ENCODE peak calls at places on chromosome 2, in four cellular contexts. F is IMR-90, S is Karpas-422, K is GM23338. Y is an unnamed sample.

GRCh38 chr2:215210082-215210481 is 71.7 kb upstream of the ABCA12 start:
- DNase-seq in F (no peak), S (no peak), K (no peak), Y (no peak)

GRCh38 chr2:238435752-238436096 is 9.0 kb downstream of the ASB1 start:
- DNase-seq in F (no peak), S (no peak), K (no peak), Y (no peak)

GRCh38 chr2:172434821-172435607 is 7.6 kb downstream of the ITGA6 start:
- DNase-seq in F (peak), S (no peak), K (peak), Y (peak)

GRCh38 chr2:235779444-235779896 is 285.6 kb downstream of the AGAP1 start:
- DNase-seq in F (peak), S (peak), K (peak), Y (peak)

GRCh38 chr2:223751012-223751411 is 86.4 kb downstream of the AP1S3 start:
- DNase-seq in F (peak), S (no peak), K (no peak), Y (no peak)

GRCh38 chr2:3289526-3289925 is 88.1 kb downstream of the EIPR1 start:
- DNase-seq in F (no peak), S (no peak), K (no peak), Y (no peak)

GRCh38 chr2:27407798-27408491 is 1.4 kb downstream of the PPM1G start:
- DNase-seq in F (peak), S (peak), K (peak), Y (peak)

GRCh38 chr2:172408143-172408766 is 19.1 kb upstream of the ITGA6 start:
- DNase-seq in F (no peak), S (no peak), K (no peak), Y (no peak)

GRCh38 chr2:128170776-128171175 is 79.8 kb downstream of the UGGT1 start:
- DNase-seq in F (no peak), S (no peak), K (no peak), Y (no peak)

GRCh38 chr2:212007972-212008371 is 530.6 kb downstream of the ERBB4 start:
- DNase-seq in F (no peak), S (no peak), K (no peak), Y (no peak)

GRCh38 chr2:120600335-120600734 is 135.3 kb upstream of the GLI2 start:
- DNase-seq in F (no peak), S (no peak), K (no peak), Y (no peak)

GRCh38 chr2:42939411-42940206 is 147.2 kb upstream of the HAAO start:
- DNase-seq in F (no peak), S (no peak), K (no peak), Y (no peak)

GRCh38 chr2:152541712-152542111 is 175.5 kb downstream of the PRPF40A start:
- DNase-seq in F (no peak), S (peak), K (no peak), Y (no peak)

GRCh38 chr2:112782234-112782799 is 2.0 kb downstream of the IL1A start:
- DNase-seq in F (no peak), S (peak), K (no peak), Y (no peak)

GRCh38 chr2:209942936-209943605 is 59.4 kb upstream of the RPE start:
- DNase-seq in F (no peak), S (no peak), K (no peak), Y (no peak)

GRCh38 chr2:108640731-108641130 is 78.6 kb upstream of the RANBP2 start:
- DNase-seq in F (peak), S (no peak), K (no peak), Y (peak)

GRCh38 chr2:42127425-42128424 is 41.4 kb upstream of the EML4 start:
- DNase-seq in F (no peak), S (peak), K (no peak), Y (no peak)

GRCh38 chr2:145022671-145023330 is 502.9 kb upstream of the ZEB2 start:
- DNase-seq in F (peak), S (no peak), K (no peak), Y (no peak)
- H3K27ac ChIP-seq in F (peak), S (no peak), K (no peak), Y (no peak)

GRCh38 chr2:44169155-44169898 is 652 bp downstream of the PPM1B start:
- DNase-seq in F (peak), S (peak), K (peak), Y (peak)
- H2AFZ ChIP-seq in F (peak), S (peak), K (no peak), Y (peak)

DNA sequence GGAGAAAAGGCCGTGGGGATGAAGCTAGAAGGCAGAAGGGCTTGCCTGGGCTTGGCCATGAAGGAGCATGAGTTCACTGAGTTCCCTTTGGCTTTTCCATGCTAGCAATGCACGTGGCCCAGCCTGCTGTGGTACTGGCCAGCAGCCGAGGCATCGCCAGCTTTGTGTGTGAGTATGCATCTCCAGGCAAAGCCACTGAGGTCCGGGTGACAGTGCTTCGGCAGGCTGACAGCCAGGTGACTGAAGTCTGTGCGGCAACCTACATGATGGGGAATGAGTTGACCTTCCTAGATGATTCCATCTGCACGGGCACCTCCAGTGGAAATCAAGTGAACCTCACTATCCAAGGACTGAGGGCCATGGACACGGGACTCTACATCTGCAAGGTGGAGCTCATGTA is 2.9 kb downstream of the CTLA4 start:
- DNase-seq in F (no peak), S (no peak), K (no peak), Y (no peak)
- H3K27ac ChIP-seq in F (no peak), S (no peak), K (no peak), Y (no peak)

GRCh38 chr2:18950598-18950933 is 361.2 kb upstream of the NT5C1B start:
- DNase-seq in F (no peak), S (no peak), K (no peak), Y (no peak)
- H2AFZ ChIP-seq in F (peak), S (no peak), K (peak), Y (no peak)

DNA sequence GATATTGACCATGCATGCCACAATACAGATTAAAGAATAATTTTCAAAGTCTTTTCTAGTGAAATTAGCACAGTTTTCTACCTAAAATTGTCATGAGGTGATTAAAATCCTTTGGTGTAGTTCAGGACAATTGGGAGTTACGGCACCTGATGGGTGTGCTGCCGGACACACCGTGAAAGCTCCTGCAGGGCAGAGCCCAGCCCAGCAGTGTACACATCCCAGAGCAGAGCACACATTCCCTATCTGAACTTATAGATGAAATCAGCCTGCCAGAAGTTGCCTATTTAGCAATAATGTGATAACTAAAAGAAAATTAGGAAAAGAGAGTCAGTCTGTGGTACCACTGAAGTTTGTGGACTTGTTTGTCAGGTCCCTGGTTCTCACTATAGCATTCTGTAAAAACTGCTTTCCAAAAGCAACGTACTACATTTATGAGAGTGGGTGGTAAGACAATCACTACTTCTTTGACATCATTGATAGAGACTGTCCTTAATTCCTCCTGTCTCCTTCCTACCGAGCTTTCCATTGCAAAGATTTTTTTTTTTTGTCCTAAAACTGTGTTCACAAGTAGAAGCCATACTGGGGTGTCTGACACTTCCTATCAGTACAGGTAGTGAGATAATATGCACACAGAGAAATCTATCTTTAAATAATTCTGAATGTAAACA is 3.4 kb downstream of the CYTIP start:
- DNase-seq in F (no peak), S (peak), K (no peak), Y (no peak)
- H3K27ac ChIP-seq in F (no peak), S (peak), K (no peak), Y (no peak)

DNA sequence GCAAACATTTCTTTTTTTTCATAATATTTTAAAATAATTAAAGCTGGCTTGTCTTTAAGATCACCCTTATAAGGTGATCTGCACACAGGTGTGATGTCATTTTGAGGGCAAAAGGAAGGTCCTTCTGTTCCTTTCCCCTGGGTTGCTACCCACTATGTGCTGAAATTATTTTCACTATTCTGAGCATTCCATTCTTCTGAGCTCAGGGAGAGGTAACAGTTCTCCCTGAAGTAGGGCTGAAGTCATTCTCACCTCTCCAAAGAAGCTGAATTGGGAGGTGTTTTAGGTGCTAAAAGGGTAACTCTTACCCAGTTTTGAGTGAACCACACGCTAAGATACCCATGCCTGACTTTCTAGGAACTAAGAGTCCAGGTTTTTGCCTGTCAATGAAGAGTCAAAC is 247.6 kb downstream of the SLC4A3 start:
- DNase-seq in F (no peak), S (no peak), K (no peak), Y (peak)
- H2AFZ ChIP-seq in F (no peak), S (no peak), K (no peak), Y (no peak)

DNA sequence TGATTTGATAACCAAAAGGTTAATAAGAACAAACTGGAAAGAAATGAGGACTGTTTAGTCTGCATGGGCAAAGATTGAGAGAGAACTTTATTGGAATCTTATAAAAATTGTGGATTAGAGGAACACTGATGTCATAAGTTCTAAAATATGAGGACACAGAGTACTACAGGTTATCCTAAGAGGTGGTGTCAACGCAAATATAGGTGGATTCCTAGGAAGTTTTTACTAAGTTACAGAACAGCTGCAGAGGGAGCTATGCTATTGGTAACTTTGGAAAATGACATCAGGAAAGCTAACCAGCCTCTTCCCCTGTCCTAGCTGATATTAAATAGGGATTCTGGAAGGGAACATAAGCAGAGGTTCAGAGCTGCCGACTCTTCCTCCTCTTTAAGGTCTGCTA is 34.0 kb downstream of the GRHL1 start:
- DNase-seq in F (no peak), S (no peak), K (no peak), Y (no peak)
- H3K27ac ChIP-seq in F (no peak), S (no peak), K (no peak), Y (no peak)